ENCODE peak calls at places on chromosomes 1 and 21, in nine cellular contexts. Z is psoas muscle; C is breast epithelium; O is tibial artery; X is CD8-positive, alpha-beta T cell; K is stomach; M is hepatocyte; L is SK-N-SH; N is colonic mucosa. D is an unnamed sample.

GRCh38 chr1:183834568-183834967 is 29.6 kb downstream of the RGL1 start:
- DNase-seq in X (no peak), O (no peak), K (no peak), N (no peak), Z (peak), L (no peak), C (no peak), M (no peak), D (no peak)

GRCh38 chr1:116255486-116255885 is 117.6 kb upstream of the ATP1A1 start:
- DNase-seq in N (peak), L (no peak), K (no peak), X (no peak), C (no peak), O (no peak), M (no peak), Z (no peak), D (no peak)

GRCh38 chr1:23452011-23452411 is 27.5 kb upstream of the TCEA3 start:
- DNase-seq in K (peak), M (no peak), C (peak), N (peak), O (no peak), Z (peak), L (peak), X (peak), D (no peak)

GRCh38 chr1:218346391-218347204 is 1.5 kb downstream of the TGFB2 start:
- DNase-seq in N (no peak), L (no peak), C (no peak), X (no peak), O (no peak), M (peak), Z (peak), K (no peak), D (peak)

GRCh38 chr1:51294566-51295184 is 35.7 kb downstream of the TTC39A start:
- DNase-seq in L (no peak), X (no peak), Z (no peak), C (peak), O (no peak), M (no peak), N (no peak), K (peak), D (no peak)

GRCh38 chr21:45582128-45582527 is 39.9 kb upstream of the SLC19A1 start:
- DNase-seq in C (peak), O (no peak), N (peak), M (no peak), K (peak), X (no peak), L (no peak), Z (no peak), D (no peak)

GRCh38 chr1:235264327-235264726 is 63.7 kb downstream of the ARID4B start:
- DNase-seq in N (no peak), C (no peak), M (no peak), X (no peak), O (no peak), L (no peak), K (no peak), Z (no peak), D (no peak)

GRCh38 chr1:55375617-55376258 is 160.6 kb upstream of the USP24 start:
- DNase-seq in X (no peak), Z (no peak), O (no peak), M (peak), K (no peak), N (peak), C (no peak), L (peak), D (no peak)

GRCh38 chr1:33341190-33341589 is 20.3 kb upstream of the A3GALT2 start:
- DNase-seq in O (no peak), N (no peak), X (no peak), M (no peak), Z (no peak), L (no peak), K (no peak), C (no peak), D (no peak)

GRCh38 chr1:221839321-221839720 is 97.4 kb upstream of the DUSP10 start:
- DNase-seq in M (no peak), L (no peak), K (no peak), N (no peak), O (no peak), Z (no peak), C (no peak), X (no peak), D (no peak)

GRCh38 chr1:52140633-52141512 is 1.0 kb upstream of the ZFYVE9 start:
- DNase-seq in O (no peak), L (peak), Z (no peak), N (no peak), M (no peak), X (no peak), K (no peak), C (no peak), D (no peak)

GRCh38 chr1:8077120-8077573 is 51.0 kb upstream of the ERRFI1 start:
- DNase-seq in N (peak), X (no peak), O (peak), K (peak), L (no peak), M (peak), C (peak), Z (peak), D (peak)

GRCh38 chr1:3658231-3658615 is 5.9 kb downstream of the TP73 start:
- DNase-seq in K (no peak), O (no peak), M (no peak), L (no peak), Z (no peak), X (no peak), C (peak), N (no peak), D (no peak)

GRCh38 chr1:243253211-243253926 is 1.7 kb downstream of the CEP170 start:
- DNase-seq in N (no peak), K (no peak), O (no peak), M (no peak), X (no peak), L (no peak), C (no peak), Z (no peak), D (no peak)

GRCh38 chr21:38297193-38297592 is 40.4 kb downstream of the KCNJ15 start:
- DNase-seq in K (no peak), Z (no peak), C (no peak), N (no peak), M (peak), X (no peak), O (no peak), L (no peak), D (no peak)

GRCh38 chr21:45050786-45051489 is 23.4 kb upstream of the ADARB1 start:
- DNase-seq in N (no peak), Z (no peak), K (no peak), X (no peak), O (peak), L (no peak), M (peak), C (no peak), D (peak)

GRCh38 chr1:101200513-101200912 is 36.3 kb upstream of the S1PR1 start:
- DNase-seq in N (no peak), X (no peak), C (no peak), O (no peak), Z (no peak), M (peak), L (no peak), K (no peak), D (no peak)

GRCh38 chr21:36297938-36298572 is 21.9 kb upstream of the MORC3 start:
- DNase-seq in N (peak), O (peak), M (peak), Z (peak), C (peak), K (peak), L (no peak), X (peak), D (peak)

GRCh38 chr1:50348449-50349241 is 74.6 kb downstream of the DMRTA2 start:
- DNase-seq in M (peak), X (no peak), K (peak), Z (no peak), L (peak), C (no peak), O (peak), N (peak), D (peak)

GRCh38 chr1:232249834-232250233 is 380.1 kb downstream of the SIPA1L2 start:
- DNase-seq in O (no peak), K (no peak), X (no peak), C (no peak), N (no peak), M (no peak), Z (no peak), L (no peak), D (no peak)

GRCh38 chr1:181541947-181542346 is 58.6 kb downstream of the CACNA1E start:
- DNase-seq in M (peak), O (no peak), L (no peak), X (no peak), C (no peak), N (no peak), K (no peak), Z (no peak), D (no peak)

GRCh38 chr21:31201548-31201947 is 142.5 kb downstream of the TIAM1 start:
- DNase-seq in M (no peak), X (no peak), L (no peak), K (no peak), O (peak), Z (no peak), N (no peak), C (no peak), D (peak)
- H3K4me3 ChIP-seq in M (no peak), X (no peak), L (no peak), K (no peak), O (no peak), Z (no peak), N (no peak), C (no peak), D (no peak)

GRCh38 chr1:96581786-96582185 is 139.8 kb upstream of the PTBP2 start:
- DNase-seq in M (no peak), C (no peak), N (no peak), X (no peak), Z (no peak), O (no peak), L (no peak), K (no peak), D (no peak)
- H3K27ac ChIP-seq in M (no peak), C (no peak), N (no peak), X (no peak), Z (no peak), O (no peak), L (no peak), K (no peak), D (no peak)

DNA sequence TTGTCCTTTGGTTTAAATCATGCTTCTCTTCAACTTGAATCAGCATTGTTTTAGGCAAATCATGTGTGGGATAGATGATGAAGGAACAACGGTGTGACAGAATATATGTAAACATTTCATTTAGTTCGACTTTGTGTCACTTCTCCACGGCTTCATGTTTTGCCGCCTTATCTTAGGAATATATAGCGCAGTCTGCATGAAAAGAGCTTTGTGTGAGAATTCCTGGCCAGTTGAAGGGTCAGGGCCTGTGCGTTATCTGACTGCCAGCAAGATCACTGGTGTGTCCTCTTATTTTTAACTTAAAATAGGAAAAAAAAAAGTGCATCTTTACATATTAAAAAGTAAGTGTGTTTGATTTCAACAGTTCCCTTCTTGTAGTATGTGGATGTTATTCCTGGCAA is 465.1 kb downstream of the USP25 start:
- DNase-seq in K (no peak), N (no peak), Z (no peak), X (no peak), M (no peak), O (no peak), L (no peak), C (no peak), D (no peak)
- H3K4me3 ChIP-seq in K (peak), N (no peak), Z (peak), X (no peak), M (peak), O (peak), L (no peak), C (peak), D (peak)

GRCh38 chr21:15848632-15849031 is 118.8 kb downstream of the USP25 start:
- DNase-seq in N (no peak), Z (no peak), L (no peak), C (no peak), X (no peak), K (no peak), M (peak), O (no peak), D (no peak)
- H3K27ac ChIP-seq in N (no peak), Z (no peak), L (no peak), C (no peak), X (no peak), K (no peak), M (peak), O (no peak), D (no peak)

GRCh38 chr1:19324665-19324990 is 12.5 kb downstream of the SLC66A1 start:
- DNase-seq in O (no peak), X (no peak), K (no peak), L (no peak), Z (no peak), N (no peak), C (no peak), M (no peak), D (no peak)
- H3K4me3 ChIP-seq in O (no peak), X (no peak), K (no peak), L (no peak), Z (no peak), N (no peak), C (no peak), M (no peak), D (no peak)

DNA sequence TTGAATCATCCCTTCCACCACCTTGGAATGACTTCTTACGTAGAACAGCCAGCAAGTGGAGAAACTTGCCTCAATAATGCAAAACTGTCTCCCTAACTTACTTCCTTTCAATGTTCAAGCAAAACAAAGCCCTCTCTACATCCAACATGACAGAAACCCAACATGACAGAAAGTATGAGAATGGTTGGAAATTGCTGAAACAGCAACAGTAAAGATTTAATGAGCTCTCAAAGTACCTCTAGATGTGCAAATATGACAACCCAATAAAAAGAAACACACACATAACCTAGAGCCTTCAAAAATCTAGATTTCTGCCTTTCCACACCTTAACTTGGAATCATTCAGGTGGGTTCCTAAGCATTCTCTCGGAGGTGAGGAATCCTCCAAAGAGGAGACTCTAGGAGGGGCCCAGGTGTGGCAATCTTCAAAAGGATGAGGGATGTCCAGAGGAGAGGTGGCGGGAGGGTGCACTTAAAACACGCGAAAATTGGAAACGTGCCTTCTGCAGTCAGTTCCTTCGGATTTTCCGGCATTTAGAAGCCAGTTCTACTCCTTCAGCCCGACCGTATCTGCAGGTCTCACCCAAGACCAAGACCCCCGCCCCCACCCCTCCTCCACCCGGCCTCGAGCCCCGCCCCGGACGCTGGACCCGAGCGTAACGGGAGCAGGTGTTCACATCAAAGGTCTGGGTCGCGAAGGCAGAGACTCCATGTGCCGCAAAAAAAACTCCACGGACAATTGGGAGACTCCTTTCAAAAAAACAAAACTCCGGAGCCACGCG is 996 bp upstream of the MGST3 start:
- DNase-seq in N (peak), C (no peak), M (no peak), Z (no peak), X (no peak), L (peak), O (no peak), K (no peak), D (peak)
- H3K27ac ChIP-seq in N (peak), C (peak), M (peak), Z (peak), X (peak), L (peak), O (peak), K (peak), D (peak)

GRCh38 chr1:16017461-16018303 is at the start of gene HSPB7:
- DNase-seq in K (peak), L (peak), C (no peak), N (peak), Z (peak), X (no peak), M (peak), O (peak), D (peak)
- H3K4me3 ChIP-seq in K (peak), L (no peak), C (peak), N (no peak), Z (peak), X (no peak), M (no peak), O (peak), D (peak)

GRCh38 chr1:164562947-164563346 is 4.0 kb downstream of the PBX1 start:
- DNase-seq in X (no peak), L (no peak), M (no peak), K (no peak), C (no peak), O (no peak), N (no peak), Z (no peak), D (no peak)
- H3K27ac ChIP-seq in X (no peak), L (peak), M (peak), K (no peak), C (peak), O (peak), N (no peak), Z (peak), D (peak)

D was measured in gastrocnemius medialis.